ENCODE peak calls at places on chromosomes 16 and 17, in ten cellular contexts. R is mucosa of descending colon, V is GM23338, A is MM.1S, E is endodermal cell, P is stomach, Y is body of pancreas, N is adipocyte, F is keratinocyte, C is mammary epithelial cell. O is an unnamed sample.

GRCh38 chr16:27374794-27375499 is 27.0 kb upstream of the IL21R start:
- DNase-seq in E (peak; percentile 99), P (peak; percentile 33), A (peak; percentile 35), F (peak; percentile 50), Y (peak; percentile 44), C (peak; percentile 72), R (peak; percentile 59), N (peak; percentile 52), V (peak; percentile 97), O (peak; percentile 36)

GRCh38 chr17:36148559-36149295 is 27.7 kb downstream of the TBC1D3B start:
- DNase-seq in V (peak; percentile 74), C (peak; percentile 24), E (peak; percentile 96), N (peak; percentile 76), A (peak; percentile 78), R (peak; percentile 86), F (no peak), Y (peak; percentile 50), P (peak; percentile 70), O (no peak)

GRCh38 chr16:48076455-48077012 is 79.3 kb downstream of the ABCC12 start:
- DNase-seq in C (no peak), Y (peak; percentile 21), N (peak; percentile 54), E (no peak), P (no peak), A (no peak), R (no peak), F (no peak), V (no peak), O (no peak)

GRCh38 chr17:36128411-36128978 is 24.9 kb downstream of the CCL4 start:
- DNase-seq in V (no peak), N (no peak), P (no peak), A (no peak), C (no peak), E (no peak), Y (no peak), R (peak; percentile 82), F (no peak), O (no peak)

GRCh38 chr17:69574257-69575197 is 160.0 kb downstream of the MAP2K6 start:
- DNase-seq in F (no peak), E (no peak), C (no peak), P (no peak), N (peak; percentile 52), R (no peak), Y (no peak), A (no peak), V (peak; percentile 38), O (no peak)

GRCh38 chr16:67000384-67001158 is 12.2 kb downstream of the CES4A start:
- DNase-seq in E (peak; percentile 90), A (no peak), C (no peak), P (peak; percentile 75), Y (peak; percentile 84), R (peak; percentile 60), N (peak; percentile 68), F (no peak), V (peak; percentile 79), O (no peak)

GRCh38 chr16:2233872-2234812 is 2.1 kb upstream of the DNASE1L2 start:
- DNase-seq in R (no peak), C (no peak), V (no peak), N (no peak), E (no peak), P (no peak), F (no peak), A (no peak), Y (no peak), O (no peak)

GRCh38 chr17:68033636-68034451 is 1.7 kb upstream of the KPNA2 start:
- DNase-seq in N (no peak), C (no peak), R (no peak), P (no peak), F (no peak), Y (no peak), E (peak; percentile 94), A (no peak), V (peak; percentile 98), O (no peak)

GRCh38 chr16:12120331-12120981 is 143.9 kb downstream of the SNX29 start:
- DNase-seq in E (no peak), C (no peak), A (no peak), R (peak; percentile 14), V (no peak), Y (no peak), N (peak; percentile 78), F (no peak), P (no peak), O (peak; percentile 30)

GRCh38 chr16:46638947-46639925 is 18.1 kb upstream of the SHCBP1 start:
- DNase-seq in R (no peak), V (no peak), E (peak; percentile 13), P (no peak), F (no peak), N (peak; percentile 55), C (peak; percentile 55), A (no peak), Y (no peak), O (no peak)

GRCh38 chr17:38685485-38685884 is 10.7 kb upstream of the EPOP start:
- DNase-seq in A (no peak), R (no peak), C (no peak), E (peak; percentile 42), F (no peak), P (no peak), N (no peak), V (no peak), Y (no peak), O (no peak)

GRCh38 chr17:66975614-66976378 is 11.3 kb downstream of the CACNG4 start:
- DNase-seq in E (peak; percentile 91), Y (no peak), A (no peak), N (no peak), P (peak; percentile 44), C (peak; percentile 25), V (peak; percentile 75), R (no peak), F (no peak), O (no peak)

GRCh38 chr17:80501739-80502577 is 25.6 kb upstream of the NPTX1 start:
- DNase-seq in A (no peak), C (peak; percentile 93), N (no peak), F (peak; percentile 38), R (no peak), P (no peak), V (no peak), Y (no peak), E (no peak), O (no peak)

GRCh38 chr16:634051-634670 is 1.9 kb downstream of the METTL26 start:
- DNase-seq in E (no peak), Y (no peak), V (no peak), N (no peak), R (no peak), F (no peak), C (no peak), P (no peak), A (no peak), O (no peak)
- H3K4me1 ChIP-seq in E (peaks cover 9% of the 10 kb centered on the region), Y (peaks cover 41% of the 10 kb centered on the region), V (peaks cover 30% of the 10 kb centered on the region), N (peaks cover 14% of the 10 kb centered on the region), R (peaks cover 25% of the 10 kb centered on the region), F (peaks cover 8% of the 10 kb centered on the region), C (peaks cover 21% of the 10 kb centered on the region), P (peaks cover 37% of the 10 kb centered on the region), A (peaks cover 6% of the 10 kb centered on the region), O (peaks cover 32% of the 10 kb centered on the region)

GRCh38 chr17:7841622-7842379 is 7.8 kb downstream of the KDM6B start:
- DNase-seq in P (peak; percentile 91), E (peak; percentile 99), A (peak; percentile 81), N (peak; percentile 95), Y (peak; percentile 93), V (peak; percentile 96), C (peak; percentile 90), F (no peak), R (peak; percentile 94), O (peak; percentile 85)
- H3K4me1 ChIP-seq in P (peaks cover 49% of the 10 kb centered on the region), E (peaks cover 11% of the 10 kb centered on the region), A (peaks cover 29% of the 10 kb centered on the region), N (peaks cover 51% of the 10 kb centered on the region), Y (peaks cover 62% of the 10 kb centered on the region), V (peaks cover 27% of the 10 kb centered on the region), C (peaks cover 48% of the 10 kb centered on the region), F (peaks cover 54% of the 10 kb centered on the region), R (peaks cover 50% of the 10 kb centered on the region), O (peaks cover 37% of the 10 kb centered on the region)

DNA sequence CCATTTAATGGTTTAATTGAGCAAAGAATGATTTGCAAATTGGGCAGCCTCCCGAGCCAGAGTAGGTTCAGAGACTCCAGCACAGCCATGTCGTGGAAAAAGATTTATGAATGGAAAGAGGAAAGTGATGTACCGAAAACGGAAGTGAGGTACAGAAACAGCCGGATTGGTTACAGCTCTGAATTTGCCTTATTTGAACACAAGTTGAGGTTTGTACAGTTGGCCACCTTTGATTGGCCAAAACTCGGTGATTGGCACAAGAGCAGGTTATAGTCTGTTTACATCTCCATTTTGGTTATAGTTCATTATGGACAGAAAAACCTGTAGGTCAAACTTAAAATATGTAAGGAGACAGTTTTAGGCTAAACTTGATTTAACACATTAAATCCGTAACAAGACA is 44.5 kb downstream of the TENT4B start:
- DNase-seq in P (no peak), C (no peak), Y (no peak), F (no peak), A (no peak), N (no peak), R (no peak), E (no peak), V (no peak), O (no peak)
- H3K4me1 ChIP-seq in P (peaks cover 25% of the 10 kb centered on the region), C (peaks cover 41% of the 10 kb centered on the region), Y (peaks cover 17% of the 10 kb centered on the region), F (peaks cover 38% of the 10 kb centered on the region), A (peaks cover 9% of the 10 kb centered on the region), N (peaks cover 26% of the 10 kb centered on the region), R (peaks cover 1% of the 10 kb centered on the region), E (no peaks in the 10 kb centered on the region), V (no peaks in the 10 kb centered on the region), O (peaks cover 23% of the 10 kb centered on the region)

GRCh38 chr17:17098426-17099035 is 56.3 kb downstream of the MPRIP start:
- DNase-seq in F (no peak), A (no peak), R (no peak), V (no peak), E (no peak), N (peak; percentile 74), Y (no peak), C (no peak), P (no peak), O (no peak)

GRCh38 chr17:17102176-17102575 is 59.9 kb downstream of the MPRIP start:
- DNase-seq in N (no peak), E (no peak), P (no peak), C (no peak), A (no peak), Y (no peak), F (no peak), R (no peak), V (no peak), O (no peak)

GRCh38 chr17:17096438-17097178 is 54.4 kb downstream of the MPRIP start:
- DNase-seq in Y (no peak), A (no peak), V (no peak), C (peak; percentile 87), R (no peak), E (no peak), N (peak; percentile 67), P (no peak), F (no peak), O (no peak)

GRCh38 chr17:17093764-17094163 is 51.5 kb downstream of the MPRIP start:
- DNase-seq in N (no peak), E (no peak), C (no peak), R (no peak), F (no peak), V (no peak), A (no peak), Y (no peak), P (no peak), O (no peak)

DNA sequence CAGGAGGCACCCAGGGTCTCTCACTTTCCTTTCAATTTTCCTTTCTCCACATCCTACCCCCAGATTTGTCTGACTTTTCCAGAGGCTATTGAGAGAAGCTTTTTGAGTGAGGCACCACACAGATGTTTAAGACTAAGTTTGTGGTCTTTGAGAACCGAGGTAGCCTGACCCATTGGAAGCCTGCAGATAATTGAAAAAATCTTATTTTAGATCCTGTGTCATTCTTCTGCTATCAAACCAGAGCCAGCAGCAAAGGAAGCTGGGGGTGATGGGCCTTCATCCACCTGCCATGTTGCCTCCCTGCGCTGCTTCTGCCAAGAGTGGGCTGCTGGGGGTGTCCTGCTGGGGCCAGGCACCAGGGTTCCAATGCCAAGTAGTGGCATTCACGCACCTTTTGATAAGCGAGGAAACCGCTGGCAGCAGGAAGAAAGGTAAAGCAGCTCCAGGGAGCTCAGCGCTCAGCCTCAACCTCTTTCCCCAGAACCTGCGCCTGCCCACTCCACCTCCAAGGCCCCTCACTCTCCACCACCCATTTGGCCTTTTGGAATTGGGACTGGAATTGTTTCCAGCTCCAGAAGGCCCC is 55.6 kb downstream of the MPRIP start:
- DNase-seq in E (no peak), V (no peak), A (no peak), C (no peak), N (no peak), F (no peak), R (no peak), P (no peak), Y (no peak), O (no peak)
- H3K4me1 ChIP-seq in E (no peaks in the 10 kb centered on the region), V (peaks cover 38% of the 10 kb centered on the region), A (no peaks in the 10 kb centered on the region), C (peaks cover 31% of the 10 kb centered on the region), N (peaks cover 46% of the 10 kb centered on the region), F (peaks cover 16% of the 10 kb centered on the region), R (peaks cover 14% of the 10 kb centered on the region), P (peaks cover 43% of the 10 kb centered on the region), Y (peaks cover 34% of the 10 kb centered on the region), O (peaks cover 60% of the 10 kb centered on the region)

O was measured in thoracic aorta.